ENCODE peak calls at places on chromosomes 1 and 21, in nine cellular contexts. L is T-helper 2 cell; V is Right ventricle myocardium superior; E is sigmoid colon; G is stimulated activated CD8-positive, alpha-beta memory T cell treated with anti-CD3 and anti-CD28 coated beads, Interleukin-2, amount 100 ng/mL, for 1 hour; O is GM10248; W is stimulated activated CD4-positive, alpha-beta T cell treated with anti-CD3 and anti-CD28 coated beads, Interleukin-4, amount 100 ng/mL, for 48 hours; Y is hepatocyte; U is Right ventricle myocardium inferior. I is an unnamed sample.

GRCh38 chr1:58893257-58893869 is 109.5 kb upstream of the JUN start:
- DNase-seq in G (no peak), Y (no peak), W (no peak), U (no peak), V (peak; percentile 75), E (no peak), L (no peak), O (no peak), I (no peak)

GRCh38 chr1:81549588-81550127 is 251.1 kb upstream of the ADGRL2 start:
- DNase-seq in U (no peak), V (no peak), O (peak; percentile 18), E (no peak), W (no peak), Y (peak; percentile 48), G (no peak), L (no peak), I (peak; percentile 14)

GRCh38 chr1:232305020-232305419 is 324.9 kb downstream of the SIPA1L2 start:
- DNase-seq in W (no peak), E (no peak), O (no peak), U (no peak), G (no peak), L (no peak), Y (no peak), V (no peak), I (no peak)

GRCh38 chr1:5507340-5507739 is 484.9 kb downstream of the NPHP4 start:
- DNase-seq in O (no peak), L (no peak), E (no peak), V (no peak), Y (no peak), U (no peak), W (no peak), G (no peak), I (no peak)

GRCh38 chr1:227953022-227953412 is 5.3 kb upstream of the WNT9A start:
- DNase-seq in L (no peak), Y (no peak), W (no peak), V (no peak), O (no peak), G (no peak), U (no peak), E (no peak), I (no peak)

GRCh38 chr1:234981758-234982157 is 146.9 kb downstream of the TOMM20 start:
- DNase-seq in G (no peak), V (no peak), U (no peak), E (peak; percentile 39), L (no peak), W (no peak), Y (no peak), O (no peak), I (no peak)

GRCh38 chr1:47776554-47777156 is 220.5 kb downstream of the TRABD2B start:
- DNase-seq in G (no peak), V (no peak), W (no peak), U (no peak), Y (no peak), E (no peak), L (no peak), O (no peak), I (no peak)

GRCh38 chr1:77975386-77975785 is 3.5 kb downstream of the FUBP1 start:
- DNase-seq in Y (no peak), W (no peak), V (no peak), E (no peak), O (no peak), L (no peak), G (no peak), U (no peak), I (no peak)

GRCh38 chr1:94753171-94753972 is 66.8 kb upstream of the SLC44A3 start:
- DNase-seq in U (peak; percentile 77), W (no peak), Y (no peak), G (no peak), V (peak; percentile 80), L (no peak), E (peak; percentile 67), O (no peak), I (no peak)

GRCh38 chr1:41164727-41165126 is 77.4 kb downstream of the SCMH1 start:
- DNase-seq in L (no peak), E (no peak), U (no peak), Y (no peak), W (no peak), V (no peak), G (no peak), O (no peak), I (no peak)

GRCh38 chr1:232844791-232845190 is 39.6 kb downstream of the MAP10 start:
- DNase-seq in U (no peak), Y (no peak), G (no peak), E (no peak), O (no peak), L (no peak), V (no peak), W (no peak), I (peak; percentile 81)

GRCh38 chr1:16720403-16721223 is 19.7 kb upstream of the RNU1-4 start:
- DNase-seq in O (peak; percentile 40), G (no peak), L (no peak), U (peak; percentile 65), E (peak; percentile 65), Y (peak; percentile 4), V (peak; percentile 31), W (no peak), I (no peak)

GRCh38 chr1:117892512-117892911 is 36.9 kb downstream of the GDAP2 start:
- DNase-seq in L (no peak), U (no peak), E (no peak), W (no peak), Y (no peak), V (no peak), O (no peak), G (no peak), I (no peak)

GRCh38 chr1:117034791-117035290 is 25.3 kb upstream of the TTF2 start:
- DNase-seq in O (no peak), U (no peak), G (no peak), L (no peak), V (no peak), W (no peak), E (no peak), Y (no peak), I (no peak)

GRCh38 chr1:2278591-2279209 is 50.6 kb downstream of the SKI start:
- DNase-seq in E (no peak), G (no peak), V (no peak), W (no peak), L (no peak), O (no peak), U (no peak), Y (no peak), I (no peak)

GRCh38 chr1:235917267-235917811 is 50.6 kb upstream of the LYST start:
- DNase-seq in W (peak; percentile 37), L (peak; percentile 58), U (peak; percentile 69), G (peak; percentile 14), Y (peak; percentile 68), E (peak; percentile 91), O (peak; percentile 70), V (peak; percentile 63), I (peak; percentile 100)

GRCh38 chr21:15061747-15062146 is 3.1 kb downstream of the NRIP1 start:
- DNase-seq in U (no peak), G (no peak), O (no peak), L (no peak), V (no peak), E (no peak), W (no peak), Y (no peak), I (no peak)

GRCh38 chr1:236207121-236207520 is 64.8 kb downstream of the GPR137B start:
- DNase-seq in G (no peak), W (no peak), E (no peak), O (no peak), L (no peak), V (no peak), U (no peak), Y (no peak), I (no peak)

GRCh38 chr1:165452336-165453130 is 7.6 kb upstream of the RXRG start:
- DNase-seq in V (peak; percentile 53), O (no peak), W (no peak), U (no peak), E (no peak), G (no peak), L (no peak), Y (no peak), I (no peak)

GRCh38 chr1:29084196-29084521 is 39.5 kb downstream of the TMEM200B start:
- DNase-seq in W (no peak), V (no peak), U (no peak), E (no peak), Y (no peak), O (no peak), L (no peak), G (no peak), I (no peak)

GRCh38 chr1:239600588-239600987 is 214.2 kb downstream of the CHRM3 start:
- DNase-seq in E (no peak), V (no peak), L (no peak), Y (no peak), W (no peak), G (no peak), U (no peak), O (no peak), I (no peak)

GRCh38 chr1:187300093-187300492 is 471.3 kb downstream of the PLA2G4A start:
- DNase-seq in V (no peak), W (no peak), L (no peak), Y (no peak), E (no peak), U (no peak), G (no peak), O (no peak), I (no peak)

GRCh38 chr1:104136621-104137020 is 386.9 kb downstream of the AMY1C start:
- DNase-seq in Y (peak; percentile 16), V (no peak), L (no peak), U (no peak), O (no peak), W (no peak), E (no peak), G (no peak), I (no peak)